ENCODE peak calls at places on chromosome 13, in eight cellular contexts. A is neural progenitor cell; X is endodermal cell; W is body of pancreas; T is right atrium auricular region; B is psoas muscle; I is naive thymus-derived CD4-positive, alpha-beta T cell; C is fibroblast of lung. V is an unnamed sample. For H3K9me3 and H3K4me1, the result is how much of the 10 kb centered on the place peaks cover.

GRCh38 chr13:93029536-93029935 is 197.1 kb upstream of the GPC6 start:
- DNase-seq in W (no peak), B (no peak), A (no peak), C (peak), X (no peak), T (no peak), I (no peak), V (no peak)

GRCh38 chr13:105537113-105537512 is 998.3 kb downstream of the EFNB2 start:
- DNase-seq in T (no peak), B (no peak), I (no peak), X (no peak), W (no peak), A (no peak), C (no peak), V (no peak)

GRCh38 chr13:102805680-102806079 is 6.8 kb downstream of the BIVM start:
- DNase-seq in B (no peak), A (no peak), X (no peak), I (no peak), C (no peak), W (no peak), T (no peak), V (no peak)

GRCh38 chr13:102198418-102199322 is 203.2 kb downstream of the FGF14 start:
- DNase-seq in B (no peak), A (no peak), T (no peak), I (no peak), W (no peak), C (peak), X (no peak), V (no peak)

GRCh38 chr13:28349901-28350654 is 144.8 kb downstream of the FLT1 start:
- DNase-seq in B (no peak), X (no peak), T (no peak), I (no peak), C (no peak), W (no peak), A (no peak), V (no peak)

GRCh38 chr13:57933606-57934005 is 302.1 kb downstream of the PCDH17 start:
- DNase-seq in T (no peak), A (no peak), B (no peak), I (no peak), X (no peak), W (no peak), C (peak), V (no peak)

GRCh38 chr13:50989476-50989875 is 79.9 kb downstream of the RNASEH2B start:
- DNase-seq in X (peak), W (no peak), I (no peak), B (peak), T (no peak), C (peak), A (peak), V (no peak)

GRCh38 chr13:33659894-33660293 is 158.1 kb upstream of the RFC3 start:
- DNase-seq in C (no peak), B (no peak), X (no peak), T (no peak), A (no peak), I (no peak), W (no peak), V (no peak)

GRCh38 chr13:39888865-39889810 is 233.7 kb downstream of the COG6 start:
- DNase-seq in B (no peak), I (no peak), T (no peak), W (no peak), A (no peak), X (no peak), C (peak), V (no peak)

GRCh38 chr13:33150146-33150545 is 133.9 kb downstream of the KL start:
- DNase-seq in I (no peak), C (peak), W (no peak), B (no peak), A (no peak), T (no peak), X (no peak), V (no peak)

GRCh38 chr13:51619614-51620013 is 35.4 kb downstream of the WDFY2 start:
- DNase-seq in A (no peak), W (no peak), T (no peak), X (no peak), B (no peak), I (no peak), C (peak), V (no peak)

GRCh38 chr13:97809576-97809975 is 143.9 kb upstream of the IPO5 start:
- DNase-seq in T (no peak), C (peak), W (no peak), I (no peak), B (no peak), A (no peak), X (no peak), V (no peak)

GRCh38 chr13:65613004-65613403 is 1617.1 kb downstream of the PCDH9 start:
- DNase-seq in X (peak), I (no peak), C (no peak), T (no peak), A (peak), B (no peak), W (no peak), V (no peak)

GRCh38 chr13:52010890-52011689 is at the start of gene ATP7B:
- DNase-seq in C (peak), X (peak), A (peak), T (peak), W (no peak), I (peak), B (no peak), V (no peak)

GRCh38 chr13:47216176-47216822 is 319.4 kb upstream of the HTR2A start:
- DNase-seq in T (no peak), W (no peak), X (no peak), I (no peak), B (no peak), A (no peak), C (peak), V (peak)

GRCh38 chr13:63605962-63606361 is 2190.3 kb upstream of the PCDH20 start:
- DNase-seq in I (no peak), B (no peak), X (no peak), A (no peak), T (no peak), W (no peak), C (peak), V (no peak)

GRCh38 chr13:51826606-51827005 is 18.4 kb downstream of the TMEM272 start:
- DNase-seq in X (no peak), T (no peak), I (no peak), W (no peak), A (no peak), C (no peak), B (no peak), V (no peak)

GRCh38 chr13:50573046-50573445 is 270.4 kb downstream of the DLEU7 start:
- DNase-seq in B (no peak), C (peak), W (no peak), X (no peak), I (no peak), T (no peak), A (no peak), V (no peak)

GRCh38 chr13:78437781-78438180 is 165.6 kb downstream of the POU4F1 start:
- DNase-seq in I (no peak), X (no peak), A (no peak), B (no peak), W (no peak), C (no peak), T (no peak), V (no peak)

GRCh38 chr13:33918199-33918932 is 100.4 kb downstream of the RFC3 start:
- DNase-seq in T (no peak), B (peak), X (no peak), C (peak), A (peak), I (no peak), W (no peak), V (peak)

GRCh38 chr13:34155931-34156607 is 338.1 kb downstream of the RFC3 start:
- DNase-seq in T (no peak), A (no peak), B (no peak), W (no peak), X (peak), C (peak), I (no peak), V (no peak)

GRCh38 chr13:50467156-50467814 is 376.2 kb downstream of the DLEU7 start:
- DNase-seq in T (no peak), A (no peak), C (no peak), B (no peak), W (no peak), I (no peak), X (no peak), V (no peak)

GRCh38 chr13:62781866-62782265 is 1366.2 kb upstream of the PCDH20 start:
- DNase-seq in C (no peak), X (no peak), B (no peak), W (no peak), A (no peak), T (no peak), I (no peak), V (no peak)

GRCh38 chr13:21997726-21998125 is 326.9 kb downstream of the FGF9 start:
- DNase-seq in I (no peak), B (no peak), T (peak), A (no peak), C (no peak), X (no peak), W (no peak), V (no peak)

GRCh38 chr13:93788456-93788855 is 561.8 kb downstream of the GPC6 start:
- DNase-seq in I (no peak), A (no peak), X (no peak), W (no peak), C (no peak), T (no peak), B (no peak), V (no peak)

GRCh38 chr13:93248627-93249047 is 22.0 kb downstream of the GPC6 start:
- DNase-seq in A (peak), I (no peak), C (peak), W (peak), X (peak), B (no peak), T (no peak), V (no peak)

GRCh38 chr13:80430561-80430960 is 89.6 kb upstream of the SPRY2 start:
- DNase-seq in C (peak), X (no peak), I (no peak), A (no peak), T (no peak), B (no peak), W (no peak), V (no peak)

GRCh38 chr13:82370306-82370705 is 1512.0 kb downstream of the SLITRK1 start:
- DNase-seq in T (no peak), B (no peak), A (no peak), X (no peak), C (peak), W (no peak), I (no peak), V (no peak)

GRCh38 chr13:26604784-26605183 is 47.3 kb downstream of the WASF3 start:
- DNase-seq in A (no peak), B (peak), X (no peak), W (peak), T (peak), C (no peak), I (no peak), V (no peak)

GRCh38 chr13:57601536-57601935 is 30.0 kb upstream of the PCDH17 start:
- DNase-seq in A (peak), C (no peak), W (no peak), B (no peak), X (no peak), I (no peak), T (no peak), V (no peak)

GRCh38 chr13:78712866-78713265 is 53.9 kb upstream of the OBI1 start:
- DNase-seq in X (no peak), T (no peak), C (no peak), W (no peak), A (no peak), B (no peak), I (no peak), V (no peak)

GRCh38 chr13:112424098-112424497 is 47.9 kb downstream of the SPACA7 start:
- DNase-seq in C (no peak), I (no peak), A (no peak), T (no peak), W (no peak), B (no peak), X (no peak), V (no peak)
- H3K9me3 ChIP-seq in C (under half), I (under half), A (under half), T (half or more), W (under half), B (under half), X (under half), V (under half)

GRCh38 chr13:95608640-95609280 is 35.7 kb downstream of the DZIP1 start:
- DNase-seq in I (no peak), W (no peak), T (no peak), A (no peak), B (no peak), X (no peak), C (peak), V (no peak)
- H3K4me3 ChIP-seq in I (no peak), W (no peak), T (no peak), A (no peak), B (no peak), X (no peak), C (no peak), V (no peak)

DNA sequence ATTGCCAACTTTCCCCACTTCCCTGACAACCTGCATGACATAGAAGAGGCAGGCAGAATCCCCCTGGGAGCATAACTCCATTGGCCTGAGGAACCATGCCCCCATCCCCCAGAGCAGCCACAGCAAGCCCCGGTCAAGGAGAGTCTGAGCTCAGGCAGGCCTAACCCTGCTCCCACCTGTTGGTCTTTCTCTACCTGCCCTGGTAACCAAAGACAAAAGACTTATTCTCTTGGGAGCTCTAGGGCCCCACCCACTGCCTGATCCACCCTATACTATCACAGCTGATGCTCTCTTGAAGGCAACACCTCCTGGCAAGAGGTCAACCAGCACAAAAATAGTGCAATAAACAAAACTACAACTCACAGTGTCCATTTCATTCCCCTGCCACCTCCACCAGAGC is 59.3 kb downstream of the TNFSF13B start:
- DNase-seq in X (no peak), T (no peak), B (no peak), C (no peak), I (no peak), W (no peak), A (no peak), V (no peak)
- H3K4me1 ChIP-seq in X (under half), T (under half), B (under half), C (under half), I (under half), W (under half), A (under half), V (under half)

GRCh38 chr13:67725999-67726398 is 495.9 kb upstream of the PCDH9 start:
- DNase-seq in C (no peak), T (no peak), I (no peak), B (no peak), X (no peak), A (no peak), W (no peak), V (no peak)

DNA sequence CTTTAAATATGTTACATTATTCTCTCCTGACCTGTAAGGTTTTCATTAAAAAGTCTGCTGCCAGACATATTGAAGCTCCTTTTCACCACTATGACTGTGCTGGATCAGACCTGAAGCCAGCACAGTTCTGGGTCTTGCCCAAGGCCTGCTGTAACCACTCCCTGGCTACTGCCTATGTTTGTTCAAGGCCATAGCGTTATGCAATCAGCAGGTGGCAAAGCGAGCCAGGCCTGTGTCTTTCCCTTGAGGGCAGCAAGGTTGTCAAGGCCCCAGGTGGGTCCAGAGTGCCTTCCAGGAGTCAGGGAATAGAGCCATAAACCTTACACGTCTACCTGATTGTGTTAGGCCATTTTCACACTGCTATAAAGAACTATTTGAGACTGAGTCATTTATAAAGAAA is 496.8 kb upstream of the PCDH9 start:
- DNase-seq in A (no peak), I (no peak), W (no peak), T (no peak), C (no peak), X (no peak), B (no peak), V (no peak)
- H3K9me3 ChIP-seq in A (under half), I (under half), W (under half), T (under half), C (under half), X (under half), B (under half), V (under half)

GRCh38 chr13:44438234-44438579 is 64.6 kb downstream of the SERP2 start:
- DNase-seq in I (no peak), W (no peak), C (no peak), A (no peak), X (no peak), T (no peak), B (no peak), V (no peak)

GRCh38 chr13:44436589-44437337 is 63.1 kb downstream of the SERP2 start:
- DNase-seq in B (peak), X (peak), C (peak), A (peak), T (peak), I (peak), W (peak), V (peak)

GRCh38 chr13:44439615-44440014 is 66.0 kb downstream of the SERP2 start:
- DNase-seq in A (no peak), X (peak), W (no peak), I (no peak), C (no peak), B (no peak), T (no peak), V (no peak)

GRCh38 chr13:44435142-44435982 is 61.7 kb downstream of the SERP2 start:
- DNase-seq in T (peak), I (peak), C (peak), W (peak), X (peak), A (peak), B (peak), V (peak)

GRCh38 chr13:44437356-44438233 is 64.0 kb downstream of the SERP2 start:
- DNase-seq in X (peak), W (no peak), C (peak), A (peak), I (peak), B (no peak), T (no peak), V (no peak)
- H3K4me3 ChIP-seq in X (peak), W (peak), C (no peak), A (peak), I (peak), B (peak), T (peak), V (peak)

GRCh38 chr13:30738526-30738925 is 3.2 kb downstream of the ALOX5AP start:
- DNase-seq in A (peak), T (no peak), C (no peak), I (no peak), B (no peak), W (no peak), X (peak), V (no peak)
- H3K4me1 ChIP-seq in A (under half), T (under half), C (under half), I (half or more), B (under half), W (under half), X (under half), V (under half)

V was measured in keratinocyte.